ENCODE peak calls at places on chromosome 2, in six cellular contexts. J is GM12865; Y is AG10803; N is stimulated activated CD4-positive, alpha-beta T cell treated with anti-CD3 and anti-CD28 coated beads, Interleukin-4, amount 100 ng/mL, for 48 hours; I is AG04450; G is kidney tubule cell. F is an unnamed sample.

GRCh38 chr2:31238906-31239841 is 5.2 kb downstream of the EHD3 start:
- DNase-seq in I (no peak), J (no peak), G (no peak), N (no peak), Y (no peak), F (no peak)

GRCh38 chr2:196176142-196176738 is 4.9 kb upstream of the STK17B start:
- DNase-seq in Y (no peak), I (no peak), J (peak), N (peak), G (no peak), F (no peak)

GRCh38 chr2:151560289-151560688 is 150.6 kb downstream of the RIF1 start:
- DNase-seq in I (no peak), Y (peak), N (no peak), G (peak), J (no peak), F (no peak)

GRCh38 chr2:120761164-120761861 is 25.6 kb downstream of the GLI2 start:
- DNase-seq in G (no peak), I (no peak), N (no peak), J (no peak), Y (no peak), F (no peak)

GRCh38 chr2:62199392-62200125 is 3.6 kb downstream of the B3GNT2 start:
- DNase-seq in G (no peak), I (no peak), N (no peak), J (peak), Y (peak), F (peak)

GRCh38 chr2:238997684-238998083 is 149.8 kb downstream of the TWIST2 start:
- DNase-seq in N (no peak), Y (no peak), I (no peak), G (no peak), J (no peak), F (no peak)

GRCh38 chr2:239846789-239847676 is 178.1 kb downstream of the NDUFA10 start:
- DNase-seq in J (no peak), I (no peak), Y (no peak), N (no peak), G (no peak), F (no peak)

GRCh38 chr2:33598472-33599174 is 476 bp downstream of the FAM98A start:
- DNase-seq in Y (peak), G (peak), N (peak), J (peak), I (no peak), F (peak)

F was measured in fibroblast of gingiva.